ENCODE peak calls at places on chromosomes 6 and 20, in six cellular contexts. Q is choroid plexus epithelial cell, R is Panc1, O is astrocyte of the spinal cord, P is neural crest cell, V is Kasumi-1. W is an unnamed sample.

GRCh38 chr6:29071831-29072723 is 15.0 kb downstream of the OR2B3 start:
- DNase-seq in Q (peak), R (peak), O (peak), P (peak), V (peak), W (no peak)

GRCh38 chr20:2946988-2947961 is 74.0 kb downstream of the PTPRA start:
- DNase-seq in Q (peak), R (no peak), O (peak), P (peak), V (peak), W (no peak)

GRCh38 chr6:3237761-3238662 is 10.6 kb upstream of the TUBB2B start:
- DNase-seq in Q (peak), R (no peak), O (no peak), P (no peak), V (no peak), W (no peak)

GRCh38 chr20:46618316-46619110 is 32.7 kb downstream of the SLC13A3 start:
- DNase-seq in Q (no peak), R (no peak), O (no peak), P (no peak), V (no peak), W (no peak)

GRCh38 chr6:70371454-70372105 is 41.7 kb upstream of the FAM135A start:
- DNase-seq in Q (peak), R (peak), O (peak), P (no peak), V (peak), W (no peak)

GRCh38 chr6:169005141-169005540 is 248.5 kb downstream of the THBS2 start:
- DNase-seq in Q (no peak), R (no peak), O (no peak), P (no peak), V (no peak), W (no peak)

GRCh38 chr20:50409495-50409894 is 100.7 kb upstream of the PTPN1 start:
- DNase-seq in Q (no peak), R (no peak), O (no peak), P (no peak), V (no peak), W (no peak)

GRCh38 chr6:3750324-3751018 is 1.0 kb downstream of the PXDC1 start:
- DNase-seq in Q (peak), R (no peak), O (peak), P (no peak), V (peak), W (no peak)

GRCh38 chr20:59831901-59832240 is 101.6 kb downstream of the SYCP2 start:
- DNase-seq in Q (no peak), R (no peak), O (no peak), P (no peak), V (no peak), W (no peak)

GRCh38 chr20:38023181-38024085 is 9.8 kb downstream of the TTI1 start:
- DNase-seq in Q (peak), R (no peak), O (peak), P (no peak), V (peak), W (no peak)

GRCh38 chr6:16674666-16675392 is 86.4 kb downstream of the ATXN1 start:
- DNase-seq in Q (peak), R (no peak), O (peak), P (no peak), V (no peak), W (no peak)

GRCh38 chr6:22513667-22514066 is 55.7 kb upstream of the HDGFL1 start:
- DNase-seq in Q (no peak), R (no peak), O (no peak), P (no peak), V (no peak), W (no peak)

GRCh38 chr20:10739575-10739974 is 65.8 kb upstream of the JAG1 start:
- DNase-seq in Q (peak), R (no peak), O (no peak), P (no peak), V (no peak), W (no peak)

GRCh38 chr20:18263723-18264122 is 24.6 kb upstream of the ZNF133 start:
- DNase-seq in Q (peak), R (no peak), O (peak), P (no peak), V (no peak), W (no peak)

GRCh38 chr6:83511901-83512681 is at the start of gene PRSS35:
- DNase-seq in Q (peak), R (no peak), O (peak), P (peak), V (peak), W (no peak)

GRCh38 chr6:156787569-156788492 is 10.7 kb downstream of the ARID1B start:
- DNase-seq in Q (no peak), R (no peak), O (no peak), P (no peak), V (no peak), W (no peak)

GRCh38 chr20:5122861-5123260 is 3.1 kb upstream of the PCNA start:
- DNase-seq in Q (peak), R (no peak), O (no peak), P (no peak), V (no peak), W (no peak)

W was measured in cerebellar nuclear complex.